ENCODE peak calls at places on chromosomes 6 and 20, in nine cellular contexts. One of them, this sample, is unnamed.

GRCh38 chr6:164855281-164855680 is 454.1 kb downstream of the C6orf118 start:
- DNase-seq in kidney tubule cell: no peak
- DNase-seq in activated naive CD8-positive, alpha-beta T cell treated with anti-CD3 and anti-CD28 coated beads, Interleukin-2, amount 50 U/mL, for 24 hours: no peak
- DNase-seq in activated CD4-positive, alpha-beta T cell treated with anti-CD3 and anti-CD28 coated beads, Interleukin-2, amount 50 U/mL, for 1 hour: no peak
- DNase-seq in H54: no peak
- DNase-seq in Right ventricle myocardium inferior: no peak
- DNase-seq in C1 segment of cervical spinal cord: no peak
- DNase-seq in IMR-90: no peak
- DNase-seq in activated gamma-delta T cell treated with anti-CD3 and anti-CD28 coated beads, Interleukin-2, amount 50 U/mL, for 16 hours: no peak
- DNase-seq in this sample: no peak

GRCh38 chr6:97289332-97289731 is 6.3 kb upstream of the MMS22L start:
- DNase-seq in activated CD4-positive, alpha-beta T cell treated with anti-CD3 and anti-CD28 coated beads, Interleukin-2, amount 50 U/mL, for 1 hour: no peak
- DNase-seq in kidney tubule cell: no peak
- DNase-seq in C1 segment of cervical spinal cord: no peak
- DNase-seq in Right ventricle myocardium inferior: no peak
- DNase-seq in H54: no peak
- DNase-seq in IMR-90: no peak
- DNase-seq in activated naive CD8-positive, alpha-beta T cell treated with anti-CD3 and anti-CD28 coated beads, Interleukin-2, amount 50 U/mL, for 24 hours: no peak
- DNase-seq in activated gamma-delta T cell treated with anti-CD3 and anti-CD28 coated beads, Interleukin-2, amount 50 U/mL, for 16 hours: no peak
- DNase-seq in this sample: no peak

GRCh38 chr20:51789434-51789833 is 12.9 kb downstream of the SALL4 start:
- DNase-seq in IMR-90: no peak
- DNase-seq in activated gamma-delta T cell treated with anti-CD3 and anti-CD28 coated beads, Interleukin-2, amount 50 U/mL, for 16 hours: no peak
- DNase-seq in activated naive CD8-positive, alpha-beta T cell treated with anti-CD3 and anti-CD28 coated beads, Interleukin-2, amount 50 U/mL, for 24 hours: no peak
- DNase-seq in C1 segment of cervical spinal cord: no peak
- DNase-seq in Right ventricle myocardium inferior: no peak
- DNase-seq in activated CD4-positive, alpha-beta T cell treated with anti-CD3 and anti-CD28 coated beads, Interleukin-2, amount 50 U/mL, for 1 hour: no peak
- DNase-seq in kidney tubule cell: no peak
- DNase-seq in H54: no peak
- DNase-seq in this sample: no peak

GRCh38 chr6:135655055-135655454 is 157.5 kb upstream of the AHI1 start:
- DNase-seq in Right ventricle myocardium inferior: no peak
- DNase-seq in activated CD4-positive, alpha-beta T cell treated with anti-CD3 and anti-CD28 coated beads, Interleukin-2, amount 50 U/mL, for 1 hour: no peak
- DNase-seq in C1 segment of cervical spinal cord: no peak
- DNase-seq in activated naive CD8-positive, alpha-beta T cell treated with anti-CD3 and anti-CD28 coated beads, Interleukin-2, amount 50 U/mL, for 24 hours: no peak
- DNase-seq in activated gamma-delta T cell treated with anti-CD3 and anti-CD28 coated beads, Interleukin-2, amount 50 U/mL, for 16 hours: no peak
- DNase-seq in IMR-90: peak
- DNase-seq in kidney tubule cell: no peak
- DNase-seq in H54: no peak
- DNase-seq in this sample: peak

GRCh38 chr20:34922654-34923381 is 32.8 kb downstream of the GSS start:
- DNase-seq in activated naive CD8-positive, alpha-beta T cell treated with anti-CD3 and anti-CD28 coated beads, Interleukin-2, amount 50 U/mL, for 24 hours: no peak
- DNase-seq in activated gamma-delta T cell treated with anti-CD3 and anti-CD28 coated beads, Interleukin-2, amount 50 U/mL, for 16 hours: no peak
- DNase-seq in activated CD4-positive, alpha-beta T cell treated with anti-CD3 and anti-CD28 coated beads, Interleukin-2, amount 50 U/mL, for 1 hour: no peak
- DNase-seq in kidney tubule cell: peak
- DNase-seq in IMR-90: peak
- DNase-seq in H54: peak
- DNase-seq in C1 segment of cervical spinal cord: no peak
- DNase-seq in Right ventricle myocardium inferior: no peak
- DNase-seq in this sample: peak

GRCh38 chr6:79646006-79646405 is 14.9 kb downstream of the SH3BGRL2 start:
- DNase-seq in H54: no peak
- DNase-seq in activated naive CD8-positive, alpha-beta T cell treated with anti-CD3 and anti-CD28 coated beads, Interleukin-2, amount 50 U/mL, for 24 hours: peak
- DNase-seq in kidney tubule cell: no peak
- DNase-seq in C1 segment of cervical spinal cord: no peak
- DNase-seq in activated CD4-positive, alpha-beta T cell treated with anti-CD3 and anti-CD28 coated beads, Interleukin-2, amount 50 U/mL, for 1 hour: peak
- DNase-seq in IMR-90: no peak
- DNase-seq in Right ventricle myocardium inferior: no peak
- DNase-seq in activated gamma-delta T cell treated with anti-CD3 and anti-CD28 coated beads, Interleukin-2, amount 50 U/mL, for 16 hours: peak
- DNase-seq in this sample: no peak

GRCh38 chr6:88985901-88986300 is 22.5 kb upstream of the RNGTT start:
- DNase-seq in activated gamma-delta T cell treated with anti-CD3 and anti-CD28 coated beads, Interleukin-2, amount 50 U/mL, for 16 hours: no peak
- DNase-seq in H54: no peak
- DNase-seq in C1 segment of cervical spinal cord: no peak
- DNase-seq in activated CD4-positive, alpha-beta T cell treated with anti-CD3 and anti-CD28 coated beads, Interleukin-2, amount 50 U/mL, for 1 hour: no peak
- DNase-seq in Right ventricle myocardium inferior: no peak
- DNase-seq in activated naive CD8-positive, alpha-beta T cell treated with anti-CD3 and anti-CD28 coated beads, Interleukin-2, amount 50 U/mL, for 24 hours: no peak
- DNase-seq in IMR-90: no peak
- DNase-seq in kidney tubule cell: no peak
- DNase-seq in this sample: no peak

GRCh38 chr6:13998356-13998755 is 73.6 kb downstream of the RNF182 start:
- DNase-seq in activated CD4-positive, alpha-beta T cell treated with anti-CD3 and anti-CD28 coated beads, Interleukin-2, amount 50 U/mL, for 1 hour: no peak
- DNase-seq in kidney tubule cell: no peak
- DNase-seq in H54: no peak
- DNase-seq in activated gamma-delta T cell treated with anti-CD3 and anti-CD28 coated beads, Interleukin-2, amount 50 U/mL, for 16 hours: no peak
- DNase-seq in Right ventricle myocardium inferior: no peak
- DNase-seq in activated naive CD8-positive, alpha-beta T cell treated with anti-CD3 and anti-CD28 coated beads, Interleukin-2, amount 50 U/mL, for 24 hours: no peak
- DNase-seq in C1 segment of cervical spinal cord: no peak
- DNase-seq in IMR-90: no peak
- DNase-seq in this sample: no peak

GRCh38 chr6:170473226-170473789 is 79.8 kb downstream of the PSMB1 start:
- DNase-seq in activated CD4-positive, alpha-beta T cell treated with anti-CD3 and anti-CD28 coated beads, Interleukin-2, amount 50 U/mL, for 1 hour: no peak
- DNase-seq in Right ventricle myocardium inferior: no peak
- DNase-seq in IMR-90: no peak
- DNase-seq in C1 segment of cervical spinal cord: no peak
- DNase-seq in activated gamma-delta T cell treated with anti-CD3 and anti-CD28 coated beads, Interleukin-2, amount 50 U/mL, for 16 hours: no peak
- DNase-seq in kidney tubule cell: no peak
- DNase-seq in activated naive CD8-positive, alpha-beta T cell treated with anti-CD3 and anti-CD28 coated beads, Interleukin-2, amount 50 U/mL, for 24 hours: no peak
- DNase-seq in H54: no peak
- DNase-seq in this sample: no peak

GRCh38 chr20:2914160-2914559 is 40.9 kb downstream of the PTPRA start:
- DNase-seq in kidney tubule cell: peak
- DNase-seq in activated CD4-positive, alpha-beta T cell treated with anti-CD3 and anti-CD28 coated beads, Interleukin-2, amount 50 U/mL, for 1 hour: no peak
- DNase-seq in C1 segment of cervical spinal cord: no peak
- DNase-seq in H54: no peak
- DNase-seq in activated gamma-delta T cell treated with anti-CD3 and anti-CD28 coated beads, Interleukin-2, amount 50 U/mL, for 16 hours: no peak
- DNase-seq in IMR-90: no peak
- DNase-seq in Right ventricle myocardium inferior: no peak
- DNase-seq in activated naive CD8-positive, alpha-beta T cell treated with anti-CD3 and anti-CD28 coated beads, Interleukin-2, amount 50 U/mL, for 24 hours: no peak
- DNase-seq in this sample: peak

GRCh38 chr6:45896783-45897441 is 118.7 kb downstream of the CLIC5 start:
- DNase-seq in Right ventricle myocardium inferior: no peak
- DNase-seq in IMR-90: no peak
- DNase-seq in activated naive CD8-positive, alpha-beta T cell treated with anti-CD3 and anti-CD28 coated beads, Interleukin-2, amount 50 U/mL, for 24 hours: no peak
- DNase-seq in C1 segment of cervical spinal cord: no peak
- DNase-seq in activated CD4-positive, alpha-beta T cell treated with anti-CD3 and anti-CD28 coated beads, Interleukin-2, amount 50 U/mL, for 1 hour: no peak
- DNase-seq in kidney tubule cell: no peak
- DNase-seq in H54: no peak
- DNase-seq in activated gamma-delta T cell treated with anti-CD3 and anti-CD28 coated beads, Interleukin-2, amount 50 U/mL, for 16 hours: no peak
- DNase-seq in this sample: peak

GRCh38 chr6:153312633-153313032 is 181.6 kb upstream of the RGS17 start:
- DNase-seq in C1 segment of cervical spinal cord: no peak
- DNase-seq in IMR-90: peak
- DNase-seq in activated gamma-delta T cell treated with anti-CD3 and anti-CD28 coated beads, Interleukin-2, amount 50 U/mL, for 16 hours: peak
- DNase-seq in Right ventricle myocardium inferior: peak
- DNase-seq in kidney tubule cell: peak
- DNase-seq in activated CD4-positive, alpha-beta T cell treated with anti-CD3 and anti-CD28 coated beads, Interleukin-2, amount 50 U/mL, for 1 hour: no peak
- DNase-seq in activated naive CD8-positive, alpha-beta T cell treated with anti-CD3 and anti-CD28 coated beads, Interleukin-2, amount 50 U/mL, for 24 hours: peak
- DNase-seq in H54: no peak
- DNase-seq in this sample: peak